ENCODE peak calls at places on chromosomes 2 and 18, in six cellular contexts. E is CD4-positive, alpha-beta T cell; A is HepG2; V is WERI-Rb-1; N is astrocyte; K is mesenchymal stem cell. F is an unnamed sample.

GRCh38 chr18:66046025-66046602 is 295.3 kb downstream of the CDH7 start:
- DNase-seq in E (no peak), A (no peak), V (no peak), N (no peak), K (no peak), F (no peak)

GRCh38 chr18:58989184-58989759 is 124.6 kb downstream of the ZNF532 start:
- DNase-seq in E (no peak), A (no peak), V (no peak), N (no peak), K (no peak), F (no peak)

GRCh38 chr2:23480991-23481797 is 96.2 kb downstream of the KLHL29 start:
- DNase-seq in E (no peak), A (peak), V (no peak), N (peak), K (peak), F (peak)

GRCh38 chr2:102841107-102841840 is 79.4 kb downstream of the TMEM182 start:
- DNase-seq in E (no peak), A (peak), V (peak), N (peak), K (peak), F (peak)

GRCh38 chr2:230969673-230970015 is 26.3 kb upstream of the SPATA3 start:
- DNase-seq in E (no peak), A (no peak), V (no peak), N (no peak), K (no peak), F (no peak)

GRCh38 chr2:24721470-24721869 is 71.7 kb downstream of the PTRHD1 start:
- DNase-seq in E (no peak), A (no peak), V (peak), N (peak), K (peak), F (peak)

GRCh38 chr18:59432796-59433195 is 73.7 kb upstream of the LMAN1 start:
- DNase-seq in E (no peak), A (no peak), V (no peak), N (no peak), K (no peak), F (no peak)

GRCh38 chr2:40955042-40955441 is 503.2 kb upstream of the SLC8A1 start:
- DNase-seq in E (no peak), A (no peak), V (no peak), N (no peak), K (no peak), F (no peak)

GRCh38 chr2:126344498-126344897 is 311.5 kb upstream of the GYPC start:
- DNase-seq in E (no peak), A (no peak), V (no peak), N (no peak), K (no peak), F (no peak)

GRCh38 chr2:73736378-73736777 is 767 bp downstream of the TPRKB start:
- DNase-seq in E (no peak), A (no peak), V (no peak), N (no peak), K (no peak), F (no peak)
- H3K27ac ChIP-seq in E (peak), A (peak), V (peak), N (peak), K (no peak), F (peak)

GRCh38 chr18:50374170-50374752 is 585 bp upstream of the SKA1 start:
- DNase-seq in E (no peak), A (no peak), V (no peak), N (no peak), K (no peak), F (no peak)
- H3K27ac ChIP-seq in E (peak), A (peak), V (peak), N (peak), K (peak), F (peak)

DNA sequence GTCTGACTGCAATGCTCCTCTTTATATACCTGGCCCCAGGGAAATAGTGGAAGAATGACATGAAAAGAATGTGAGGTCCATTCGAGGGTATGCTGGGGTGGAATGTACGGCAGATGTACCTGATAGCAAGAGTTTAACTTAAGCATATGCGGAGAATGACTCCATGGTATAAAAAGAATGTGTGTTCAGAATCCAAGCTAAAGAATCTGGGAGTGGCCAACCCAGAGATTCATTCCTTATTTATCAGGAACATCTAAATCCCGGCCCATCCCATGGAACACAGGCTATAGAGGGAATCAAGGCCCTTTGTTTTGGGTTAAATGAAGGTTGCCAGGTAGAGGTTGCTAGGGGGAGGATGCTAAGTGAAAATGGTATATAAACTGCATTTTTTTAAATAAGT is 150.0 kb downstream of the ZNF385B start:
- DNase-seq in E (no peak), A (peak), V (no peak), N (no peak), K (no peak), F (no peak)
- H3K27ac ChIP-seq in E (no peak), A (no peak), V (no peak), N (no peak), K (no peak), F (no peak)

GRCh38 chr2:241558532-241559488 is at the start of gene BOK:
- DNase-seq in E (no peak), A (peak), V (peak), N (peak), K (peak), F (no peak)
- H3K27ac ChIP-seq in E (no peak), A (peak), V (peak), N (peak), K (no peak), F (no peak)

GRCh38 chr2:60309326-60309725 is 244.1 kb downstream of the BCL11A start:
- DNase-seq in E (no peak), A (no peak), V (no peak), N (no peak), K (no peak), F (no peak)
- H3K27ac ChIP-seq in E (no peak), A (no peak), V (no peak), N (no peak), K (no peak), F (no peak)

DNA sequence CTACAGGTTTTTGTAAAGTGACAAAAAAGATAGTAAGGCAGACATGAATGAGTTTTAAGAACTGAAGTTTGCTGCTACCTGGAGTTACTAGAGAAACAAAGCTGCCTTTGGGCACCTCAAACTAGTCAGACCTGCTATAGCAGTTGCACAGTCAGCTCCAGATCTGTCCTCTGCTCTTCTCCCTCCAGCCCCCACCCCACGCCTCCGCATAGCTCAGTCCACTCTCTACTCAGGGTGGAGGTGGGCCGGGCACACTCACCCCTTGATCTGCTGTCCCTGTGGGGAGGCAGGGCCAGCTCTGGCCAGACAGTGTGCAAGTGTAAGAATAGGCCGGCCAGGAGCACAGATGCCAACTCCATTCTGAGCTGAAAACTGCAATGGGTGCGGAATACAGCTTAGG is 4.1 kb downstream of the SERTAD2 start:
- DNase-seq in E (no peak), A (peak), V (peak), N (no peak), K (no peak), F (no peak)
- H3K27ac ChIP-seq in E (no peak), A (peak), V (peak), N (no peak), K (no peak), F (peak)

DNA sequence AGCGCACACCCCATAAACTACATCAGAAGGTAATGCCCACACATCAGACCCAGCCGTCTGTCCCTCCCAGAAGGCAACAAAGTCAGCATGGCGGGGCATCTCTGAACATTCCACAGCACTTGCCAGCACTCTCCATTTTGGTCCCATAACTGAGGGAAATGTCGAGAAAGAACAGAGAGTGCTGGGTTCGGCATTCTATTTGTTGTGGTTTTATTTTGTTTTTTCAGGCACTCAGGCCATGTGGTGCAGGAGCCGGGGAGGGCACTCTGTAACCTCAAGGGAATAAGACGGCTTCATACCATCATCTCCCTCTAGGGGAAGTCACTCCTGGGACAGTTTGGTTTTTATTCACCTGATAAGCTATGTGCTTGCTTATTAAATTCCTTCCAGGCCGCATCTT is 156.0 kb downstream of the SEPTIN10 start:
- DNase-seq in E (no peak), A (no peak), V (no peak), N (no peak), K (no peak), F (no peak)
- H3K27ac ChIP-seq in E (no peak), A (no peak), V (no peak), N (no peak), K (peak), F (no peak)

DNA sequence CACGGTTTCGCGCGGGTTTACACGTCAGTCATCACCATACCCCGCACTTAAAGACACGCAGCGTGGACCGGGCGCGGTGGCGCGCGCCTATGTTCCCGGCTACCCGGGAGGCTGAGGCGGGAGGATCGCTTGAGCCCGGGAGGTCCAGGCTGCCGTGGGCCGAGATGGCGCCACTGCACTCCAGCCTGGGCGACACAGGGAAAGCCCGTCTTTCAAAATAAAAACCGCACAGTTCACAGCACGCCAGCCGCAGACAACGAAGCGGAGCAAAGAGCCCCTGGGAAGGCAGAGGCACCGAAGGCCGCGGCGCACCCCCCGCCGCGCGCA is 330 bp downstream of the DTYMK start:
- DNase-seq in E (no peak), A (no peak), V (no peak), N (no peak), K (no peak), F (no peak)
- H3K27ac ChIP-seq in E (peak), A (peak), V (peak), N (peak), K (no peak), F (peak)

GRCh38 chr18:7954229-7954628 is 387.1 kb downstream of the PTPRM start:
- DNase-seq in E (no peak), A (no peak), V (no peak), N (peak), K (no peak), F (no peak)
- H3K27ac ChIP-seq in E (no peak), A (no peak), V (no peak), N (peak), K (no peak), F (no peak)

GRCh38 chr2:28951910-28952805 is 28.9 kb upstream of the TOGARAM2 start:
- DNase-seq in E (no peak), A (peak), V (no peak), N (no peak), K (peak), F (no peak)
- H3K27ac ChIP-seq in E (no peak), A (peak), V (no peak), N (no peak), K (no peak), F (peak)

F was measured in A673.